ENCODE peak calls at places on chromosomes 13 and 19, in seven cellular contexts. P is H1, F is IMR-90, R is H9, T is mesendoderm, Q is trophoblast cell, X is mesenchymal stem cell. K is an unnamed sample. For H3K4me1, the result is how much of the 10 kb centered on the place peaks cover.

GRCh38 chr19:38145627-38146026 is 78.4 kb downstream of the DPF1 start:
- DNase-seq in P (no peak), F (no peak), R (no peak), T (no peak), Q (no peak), X (no peak), K (no peak)

GRCh38 chr19:41384351-41384750 is 8.0 kb downstream of the TMEM91 start:
- DNase-seq in P (no peak), F (no peak), R (no peak), T (no peak), Q (no peak), X (no peak), K (no peak)

GRCh38 chr19:39252458-39252857 is 3.8 kb upstream of the IFNL4 start:
- DNase-seq in P (no peak), F (no peak), R (no peak), T (peak), Q (no peak), X (no peak), K (no peak)

GRCh38 chr13:105334211-105334610 is 1201.3 kb downstream of the EFNB2 start:
- DNase-seq in P (no peak), F (peak), R (no peak), T (no peak), Q (no peak), X (peak), K (no peak)

GRCh38 chr13:33205804-33206221 is 79.7 kb downstream of the STARD13 start:
- DNase-seq in P (no peak), F (peak), R (no peak), T (no peak), Q (no peak), X (peak), K (no peak)

GRCh38 chr19:33404916-33405315 is 31.4 kb downstream of the CEBPG start:
- DNase-seq in P (no peak), F (no peak), R (no peak), T (no peak), Q (no peak), X (no peak), K (no peak)

GRCh38 chr19:7226749-7227148 is 67.5 kb downstream of the INSR start:
- DNase-seq in P (no peak), F (no peak), R (no peak), T (no peak), Q (no peak), X (no peak), K (no peak)

GRCh38 chr19:5016268-5016667 is 47.4 kb downstream of the KDM4B start:
- DNase-seq in P (no peak), F (no peak), R (no peak), T (no peak), Q (no peak), X (no peak), K (no peak)

GRCh38 chr13:27770809-27771208 is 21.5 kb upstream of the GSX1 start:
- DNase-seq in P (no peak), F (peak), R (peak), T (peak), Q (peak), X (no peak), K (no peak)

GRCh38 chr13:28718186-28718537 is 608 bp downstream of the SLC46A3 start:
- DNase-seq in P (no peak), F (peak), R (no peak), T (no peak), Q (no peak), X (peak), K (no peak)

GRCh38 chr19:6424190-6424938 is at the start of gene KHSRP:
- DNase-seq in P (no peak), F (no peak), R (no peak), T (peak), Q (no peak), X (peak), K (no peak)

GRCh38 chr13:66348745-66349720 is 881.1 kb downstream of the PCDH9 start:
- DNase-seq in P (no peak), F (no peak), R (no peak), T (no peak), Q (no peak), X (peak), K (no peak)

GRCh38 chr13:112720814-112721197 is 31.0 kb downstream of the ATP11A start:
- DNase-seq in P (no peak), F (no peak), R (no peak), T (no peak), Q (no peak), X (no peak), K (no peak)
- H3K4me1 ChIP-seq in P (under half), F (under half), R (under half), T (under half), Q (under half), X (under half), K (under half)

DNA sequence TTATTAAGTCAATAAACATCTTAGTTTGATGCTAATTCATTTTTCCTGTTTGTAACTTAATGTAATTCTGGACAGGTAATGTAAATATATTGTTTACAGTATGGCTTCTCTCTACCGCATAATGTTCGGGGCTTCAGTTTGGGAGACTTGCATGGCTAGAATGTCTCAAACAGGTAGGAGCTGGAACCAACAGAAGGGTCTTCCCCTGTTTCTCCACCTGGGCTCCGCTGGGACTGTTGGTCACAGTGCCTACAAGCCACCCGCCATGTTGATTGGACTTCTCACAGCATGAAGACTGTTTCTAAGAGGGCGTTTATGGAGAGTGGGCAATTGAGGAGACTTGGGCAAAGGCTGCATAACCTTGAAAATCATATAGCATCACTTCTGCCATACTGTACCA is 148.6 kb downstream of the UFM1 start:
- DNase-seq in P (no peak), F (no peak), R (no peak), T (no peak), Q (no peak), X (no peak), K (no peak)
- H4K8ac ChIP-seq in P (no peak), F (no peak), R (no peak), T (no peak), Q (no peak), X (no peak), K (no peak)

GRCh38 chr19:29909545-29909944 is 32.5 kb upstream of the URI1 start:
- DNase-seq in P (no peak), F (no peak), R (no peak), T (no peak), Q (no peak), X (no peak), K (no peak)
- H2AK5ac ChIP-seq in P (no peak), F (no peak), R (no peak), T (no peak), Q (no peak), X (no peak), K (no peak)

GRCh38 chr13:30818323-30818960 is 83.1 kb downstream of the ALOX5AP start:
- DNase-seq in P (no peak), F (peak), R (no peak), T (no peak), Q (no peak), X (peak), K (no peak)
- H3K4me1 ChIP-seq in P (under half), F (under half), R (under half), T (under half), Q (under half), X (under half), K (under half)

GRCh38 chr19:55269299-55269698 is 10.5 kb upstream of the PPP6R1 start:
- DNase-seq in P (no peak), F (no peak), R (no peak), T (no peak), Q (no peak), X (no peak), K (no peak)

GRCh38 chr19:55273978-55274707 is 5.8 kb downstream of the HSPBP1 start:
- DNase-seq in P (no peak), F (no peak), R (no peak), T (no peak), Q (no peak), X (no peak), K (no peak)

GRCh38 chr19:55275851-55276719 is 3.8 kb downstream of the HSPBP1 start:
- DNase-seq in P (no peak), F (no peak), R (no peak), T (no peak), Q (no peak), X (no peak), K (no peak)

GRCh38 chr19:55270172-55270942 is 9.6 kb downstream of the HSPBP1 start:
- DNase-seq in P (no peak), F (no peak), R (no peak), T (peak), Q (peak), X (no peak), K (no peak)

DNA sequence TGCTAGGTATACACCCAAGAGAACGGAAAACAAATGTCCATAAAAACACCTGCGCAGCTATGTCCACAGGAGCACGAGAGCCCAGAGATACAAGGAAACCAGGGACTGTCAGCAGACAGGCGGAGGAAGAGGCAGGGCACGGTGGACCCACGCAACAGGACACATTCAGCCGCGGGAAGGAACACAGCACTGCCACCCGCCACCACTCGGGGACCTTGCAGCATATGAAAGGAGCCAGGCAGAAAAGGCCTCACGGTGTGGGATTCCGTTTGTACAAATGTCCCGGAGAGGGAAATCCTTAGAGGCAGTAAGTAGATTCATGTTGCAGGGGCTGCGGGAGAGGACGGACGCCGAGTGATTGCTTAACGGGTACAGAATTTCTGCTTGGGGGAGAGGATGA is 7.8 kb downstream of the HSPBP1 start:
- DNase-seq in P (no peak), F (no peak), R (no peak), T (no peak), Q (no peak), X (no peak), K (no peak)
- H4K8ac ChIP-seq in P (no peak), F (no peak), R (no peak), T (no peak), Q (no peak), X (no peak), K (no peak)

DNA sequence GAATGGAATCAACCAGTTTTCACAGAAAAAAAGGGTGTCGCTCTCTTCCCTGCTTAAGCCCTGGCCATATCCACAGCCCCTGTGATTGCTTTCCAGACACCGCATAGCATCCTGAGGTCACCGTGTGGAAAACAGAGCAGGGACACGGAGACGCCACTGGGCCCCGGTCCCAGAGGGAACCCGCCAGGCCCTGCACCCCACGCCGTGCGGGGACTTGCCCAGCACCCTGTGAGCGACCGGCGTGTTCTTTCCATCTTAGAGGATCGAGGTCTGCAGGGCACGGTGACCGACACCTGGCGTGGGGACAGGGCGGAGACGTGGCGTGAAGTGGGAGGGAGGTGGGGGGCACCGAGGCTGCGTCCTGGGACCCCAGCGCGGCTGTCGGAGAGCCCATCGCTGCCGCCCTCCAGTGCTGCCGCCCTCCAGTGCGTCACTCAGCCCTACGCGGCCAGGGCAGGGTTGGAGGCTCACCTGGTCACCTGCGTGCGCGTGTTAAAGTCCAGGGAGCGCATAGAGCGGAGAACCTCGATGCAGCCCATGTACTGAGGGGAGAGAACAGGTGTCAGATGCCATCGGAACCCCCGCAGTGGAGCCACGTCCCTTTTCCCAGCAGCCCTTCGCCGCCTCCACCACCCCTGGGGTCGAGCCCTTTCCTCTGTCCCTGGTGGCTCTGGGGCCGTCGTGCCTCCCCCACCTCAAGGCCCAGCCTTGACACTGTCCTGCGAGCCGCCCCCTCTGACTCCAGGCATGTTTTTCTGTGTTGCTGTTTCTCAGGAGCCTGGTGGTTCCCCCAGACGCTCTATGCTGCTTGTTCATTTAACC is 20.2 kb downstream of the SHC2 start:
- DNase-seq in P (no peak), F (no peak), R (no peak), T (no peak), Q (no peak), X (no peak), K (no peak)
- H2AK5ac ChIP-seq in P (no peak), F (no peak), R (no peak), T (no peak), Q (no peak), X (no peak), K (no peak)

DNA sequence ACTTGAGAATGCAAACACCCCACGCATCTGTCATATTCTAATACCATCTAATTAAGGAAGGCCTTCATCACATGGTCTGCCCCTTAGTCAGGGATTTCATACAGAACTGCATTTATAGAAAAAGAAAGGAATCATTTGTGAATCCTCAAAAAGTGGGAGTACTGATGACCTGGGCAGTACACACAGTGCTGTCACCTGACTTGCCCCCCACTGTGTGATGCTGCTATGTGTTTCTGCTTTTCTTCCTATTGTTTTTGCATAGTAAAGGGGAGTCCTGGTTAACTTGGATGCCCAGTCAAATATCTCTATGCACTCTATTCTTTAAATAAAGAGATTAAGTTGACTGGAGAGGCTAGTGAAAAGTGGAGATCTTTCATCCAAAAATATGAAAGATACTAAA is 1921.2 kb upstream of the PRR20A start:
- DNase-seq in P (no peak), F (no peak), R (no peak), T (no peak), Q (no peak), X (no peak), K (no peak)
- H3K4me1 ChIP-seq in P (under half), F (under half), R (under half), T (under half), Q (under half), X (under half), K (under half)

DNA sequence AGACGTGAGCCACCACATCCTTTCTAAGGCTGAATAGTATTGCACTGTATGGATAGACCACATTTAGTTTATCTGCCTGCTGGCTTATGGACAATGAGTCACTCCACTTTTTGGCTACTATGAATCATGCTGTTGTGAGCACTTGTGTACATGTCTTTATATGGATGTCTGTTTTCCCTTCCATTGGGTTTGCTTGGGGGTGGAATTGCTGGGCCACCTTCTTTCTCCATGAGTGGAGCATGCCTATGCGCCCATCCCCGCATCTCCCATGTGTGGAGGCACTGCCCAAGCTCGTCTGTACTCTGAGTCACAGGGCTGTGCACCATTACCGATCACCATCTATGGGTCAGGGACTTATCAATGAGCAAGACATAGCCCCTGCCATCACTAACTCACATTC is 127.2 kb upstream of the GJB6 start:
- DNase-seq in P (no peak), F (peak), R (no peak), T (no peak), Q (peak), X (peak), K (no peak)
- H4K8ac ChIP-seq in P (no peak), F (peak), R (no peak), T (no peak), Q (no peak), X (no peak), K (no peak)